ENCODE peak calls at places on chromosome 16, in nine cellular contexts. O is astrocyte of the spinal cord; I is CD4-positive, alpha-beta memory T cell; F is stimulated activated naive CD4-positive, alpha-beta T cell; U is H9; V is GM12878; M is SW 1271; D is D341Med; C is KBM-7. N is an unnamed sample.

GRCh38 chr16:89601906-89602272 is 11.6 kb upstream of the DPEP1 start:
- DNase-seq in O (no peak), I (no peak), F (no peak), U (no peak), V (no peak), M (no peak), D (no peak), C (no peak), N (no peak)

GRCh38 chr16:6356881-6357280 is 975.8 kb upstream of the RBFOX1 start:
- DNase-seq in O (no peak), I (no peak), F (no peak), U (no peak), V (no peak), M (no peak), D (no peak), C (no peak), N (no peak)

GRCh38 chr16:55059146-55059545 is 128.5 kb downstream of the IRX5 start:
- DNase-seq in O (no peak), I (no peak), F (no peak), U (no peak), V (no peak), M (no peak), D (no peak), C (no peak), N (no peak)

GRCh38 chr16:15960124-15960971 is 10.9 kb downstream of the ABCC1 start:
- DNase-seq in O (no peak), I (no peak), F (no peak), U (no peak), V (no peak), M (no peak), D (no peak), C (no peak), N (peak)

GRCh38 chr16:77993586-77993985 is 28.8 kb upstream of the CLEC3A start:
- DNase-seq in O (peak), I (no peak), F (no peak), U (no peak), V (no peak), M (no peak), D (no peak), C (no peak), N (peak)

GRCh38 chr16:87414251-87414680 is 22.1 kb downstream of the MAP1LC3B start:
- DNase-seq in O (no peak), I (no peak), F (no peak), U (no peak), V (no peak), M (no peak), D (no peak), C (no peak), N (no peak)

GRCh38 chr16:515175-515962 is 12.1 kb upstream of the CAPN15 start:
- DNase-seq in O (no peak), I (no peak), F (no peak), U (no peak), V (no peak), M (no peak), D (no peak), C (no peak), N (no peak)

GRCh38 chr16:60180609-60181008 is 1446.5 kb upstream of the GOT2 start:
- DNase-seq in O (no peak), I (no peak), F (no peak), U (no peak), V (no peak), M (no peak), D (no peak), C (no peak), N (no peak)

GRCh38 chr16:30953511-30954124 is 3.9 kb upstream of the SETD1A start:
- DNase-seq in O (peak), I (peak), F (peak), U (peak), V (no peak), M (peak), D (peak), C (peak), N (peak)

GRCh38 chr16:11780988-11781680 is 15.9 kb downstream of the ZC3H7A start:
- DNase-seq in O (no peak), I (no peak), F (no peak), U (no peak), V (no peak), M (no peak), D (peak), C (peak), N (no peak)

GRCh38 chr16:12090162-12090552 is 113.6 kb downstream of the SNX29 start:
- DNase-seq in O (no peak), I (no peak), F (no peak), U (peak), V (no peak), M (no peak), D (no peak), C (no peak), N (peak)

GRCh38 chr16:11039726-11040125 is 95.4 kb downstream of the CLEC16A start:
- DNase-seq in O (no peak), I (no peak), F (no peak), U (no peak), V (no peak), M (no peak), D (no peak), C (no peak), N (no peak)

GRCh38 chr16:81602792-81603191 is 158.2 kb downstream of the CMIP start:
- DNase-seq in O (no peak), I (no peak), F (no peak), U (no peak), V (no peak), M (no peak), D (no peak), C (no peak), N (no peak)

GRCh38 chr16:19094542-19095365 is 19.0 kb upstream of the ITPRIPL2 start:
- DNase-seq in O (no peak), I (no peak), F (no peak), U (no peak), V (no peak), M (no peak), D (no peak), C (peak), N (peak)

GRCh38 chr16:67406111-67406593 is 10.1 kb downstream of the ZDHHC1 start:
- DNase-seq in O (peak), I (no peak), F (no peak), U (no peak), V (no peak), M (no peak), D (no peak), C (no peak), N (no peak)

GRCh38 chr16:15518412-15519351 is 84.3 kb downstream of the BMERB1 start:
- DNase-seq in O (peak), I (no peak), F (no peak), U (no peak), V (no peak), M (no peak), D (no peak), C (no peak), N (no peak)

GRCh38 chr16:88531346-88531745 is 38.9 kb upstream of the ZC3H18 start:
- DNase-seq in O (no peak), I (no peak), F (no peak), U (no peak), V (no peak), M (no peak), D (no peak), C (no peak), N (no peak)

GRCh38 chr16:69941251-69942098 is 9.7 kb upstream of the CLEC18A start:
- DNase-seq in O (no peak), I (no peak), F (no peak), U (no peak), V (no peak), M (no peak), D (no peak), C (no peak), N (no peak)

GRCh38 chr16:89324056-89325010 is 106.8 kb downstream of the ZNF778 start:
- DNase-seq in O (peak), I (no peak), F (no peak), U (no peak), V (peak), M (no peak), D (no peak), C (no peak), N (no peak)

GRCh38 chr16:31008154-31008950 is 2.1 kb downstream of the STX1B start:
- DNase-seq in O (peak), I (no peak), F (no peak), U (no peak), V (no peak), M (no peak), D (no peak), C (no peak), N (no peak)

GRCh38 chr16:67034478-67034877 is 5.5 kb downstream of the CBFB start:
- DNase-seq in O (peak), I (no peak), F (no peak), U (no peak), V (no peak), M (no peak), D (no peak), C (no peak), N (no peak)

GRCh38 chr16:972316-973002 is 1.7 kb upstream of the LMF1 start:
- DNase-seq in O (no peak), I (no peak), F (no peak), U (no peak), V (no peak), M (no peak), D (no peak), C (no peak), N (no peak)

GRCh38 chr16:54284931-54285413 is 1.6 kb downstream of the IRX3 start:
- DNase-seq in O (peak), I (no peak), F (no peak), U (peak), V (no peak), M (no peak), D (peak), C (peak), N (peak)

GRCh38 chr16:14132696-14133048 is 61.6 kb downstream of the MRTFB start:
- DNase-seq in O (no peak), I (no peak), F (no peak), U (no peak), V (no peak), M (no peak), D (no peak), C (no peak), N (no peak)

GRCh38 chr16:8623634-8624033 is 2.1 kb downstream of the METTL22 start:
- DNase-seq in O (peak), I (no peak), F (no peak), U (no peak), V (no peak), M (no peak), D (no peak), C (no peak), N (no peak)

GRCh38 chr16:29745126-29745852 is 501 bp downstream of the C16orf54 start:
- DNase-seq in O (no peak), I (peak), F (peak), U (no peak), V (no peak), M (no peak), D (no peak), C (peak), N (peak)

GRCh38 chr16:9072806-9073341 is 18.6 kb upstream of the HAPSTR1 start:
- DNase-seq in O (peak), I (no peak), F (no peak), U (no peak), V (peak), M (no peak), D (no peak), C (no peak), N (no peak)

GRCh38 chr16:16062023-16062932 is 112.9 kb downstream of the ABCC1 start:
- DNase-seq in O (no peak), I (peak), F (no peak), U (no peak), V (no peak), M (no peak), D (no peak), C (peak), N (peak)

GRCh38 chr16:48538746-48539484 is 71.1 kb downstream of the N4BP1 start:
- DNase-seq in O (no peak), I (no peak), F (no peak), U (no peak), V (no peak), M (no peak), D (no peak), C (no peak), N (peak)

GRCh38 chr16:81349608-81350305 is 35.0 kb downstream of the GAN start:
- DNase-seq in O (no peak), I (no peak), F (no peak), U (no peak), V (no peak), M (no peak), D (no peak), C (no peak), N (no peak)

GRCh38 chr16:86970726-86971125 is 346.5 kb downstream of the C16orf95 start:
- DNase-seq in O (no peak), I (no peak), F (no peak), U (no peak), V (no peak), M (no peak), D (no peak), C (no peak), N (no peak)

GRCh38 chr16:67093098-67093732 is 16.5 kb upstream of the PHAF1 start:
- DNase-seq in O (no peak), I (no peak), F (no peak), U (no peak), V (no peak), M (no peak), D (no peak), C (no peak), N (no peak)

GRCh38 chr16:78748471-78748929 is 649.0 kb downstream of the WWOX start:
- DNase-seq in O (no peak), I (no peak), F (no peak), U (no peak), V (no peak), M (no peak), D (peak), C (no peak), N (no peak)

GRCh38 chr16:11205754-11206459 is 50.1 kb downstream of the SOCS1 start:
- DNase-seq in O (no peak), I (no peak), F (no peak), U (no peak), V (no peak), M (no peak), D (no peak), C (peak), N (peak)

GRCh38 chr16:67393111-67393789 is at the start of gene TPPP3:
- DNase-seq in O (peak), I (peak), F (peak), U (peak), V (no peak), M (peak), D (peak), C (no peak), N (peak)

GRCh38 chr16:15737140-15737644 is 87.1 kb downstream of the NDE1 start:
- DNase-seq in O (no peak), I (no peak), F (no peak), U (no peak), V (no peak), M (no peak), D (no peak), C (no peak), N (no peak)

GRCh38 chr16:77434365-77435239 is at the start of gene ADAMTS18:
- DNase-seq in O (no peak), I (no peak), F (no peak), U (peak), V (no peak), M (no peak), D (peak), C (no peak), N (peak)

GRCh38 chr16:57186630-57187507 is 740 bp downstream of the RSPRY1 start:
- DNase-seq in O (peak), I (peak), F (peak), U (peak), V (no peak), M (peak), D (peak), C (peak), N (peak)

GRCh38 chr16:85428168-85428898 is 184.8 kb upstream of the GSE1 start:
- DNase-seq in O (no peak), I (peak), F (no peak), U (peak), V (no peak), M (peak), D (peak), C (peak), N (peak)

N was measured in GM23338.